ENCODE peak calls at places on chromosomes 12 and 14, in seven cellular contexts. T is D341Med; P is activated CD4-positive, alpha-beta T cell treated with anti-CD3 and anti-CD28 coated beads, Interleukin-2, amount 50 U/mL, for 1 hour; X is NCI-H146; V is activated CD8-positive, alpha-beta memory T cell treated with anti-CD3 and anti-CD28 coated beads for 1 hour; R is GM12865; M is heart left ventricle. E is an unnamed sample.

GRCh38 chr14:50977863-50978520 is 33.7 kb upstream of the PYGL start:
- DNase-seq in T (no peak), P (no peak), X (no peak), V (no peak), R (peak), M (no peak), E (peak)

GRCh38 chr14:37202265-37202664 is 4.5 kb downstream of the MIPOL1 start:
- DNase-seq in T (no peak), P (no peak), X (no peak), V (no peak), R (no peak), M (no peak), E (no peak)

GRCh38 chr12:75891072-75891471 is 140.5 kb downstream of the PHLDA1 start:
- DNase-seq in T (no peak), P (no peak), X (no peak), V (no peak), R (no peak), M (no peak), E (no peak)

GRCh38 chr14:49971156-49972141 is 78.6 kb downstream of the ARF6 start:
- DNase-seq in T (no peak), P (peak), X (no peak), V (peak), R (peak), M (no peak), E (peak)

GRCh38 chr14:28375295-28375694 is 391.3 kb upstream of the FOXG1 start:
- DNase-seq in T (peak), P (no peak), X (peak), V (no peak), R (no peak), M (no peak), E (no peak)

GRCh38 chr12:72098622-72099021 is 160.0 kb downstream of the TPH2 start:
- DNase-seq in T (no peak), P (no peak), X (no peak), V (no peak), R (no peak), M (no peak), E (no peak)

GRCh38 chr12:19285793-19286448 is 153.4 kb upstream of the AEBP2 start:
- DNase-seq in T (no peak), P (no peak), X (no peak), V (no peak), R (no peak), M (no peak), E (no peak)

GRCh38 chr12:1572731-1573130 is 21.6 kb downstream of the FBXL14 start:
- DNase-seq in T (no peak), P (no peak), X (no peak), V (no peak), R (no peak), M (no peak), E (no peak)

GRCh38 chr12:117350140-117350539 is 11.3 kb downstream of the NOS1 start:
- DNase-seq in T (no peak), P (no peak), X (no peak), V (no peak), R (no peak), M (no peak), E (no peak)

GRCh38 chr12:12127304-12127703 is 56.6 kb downstream of the BCL2L14 start:
- DNase-seq in T (peak), P (no peak), X (no peak), V (no peak), R (no peak), M (no peak), E (no peak)

GRCh38 chr12:82873951-82874350 is 187.2 kb downstream of the TMTC2 start:
- DNase-seq in T (no peak), P (no peak), X (peak), V (no peak), R (no peak), M (no peak), E (no peak)

GRCh38 chr12:48183876-48184548 is 568 bp downstream of the CCDC184 start:
- DNase-seq in T (no peak), P (no peak), X (no peak), V (no peak), R (no peak), M (peak), E (no peak)

GRCh38 chr12:132402831-132403416 is 73.5 kb upstream of the GALNT9 start:
- DNase-seq in T (no peak), P (no peak), X (no peak), V (no peak), R (no peak), M (peak), E (no peak)

GRCh38 chr12:67434653-67435375 is 165.7 kb downstream of the CAND1 start:
- DNase-seq in T (no peak), P (no peak), X (no peak), V (no peak), R (no peak), M (no peak), E (no peak)

GRCh38 chr12:30753233-30753632 is 1.5 kb downstream of the CAPRIN2 start:
- DNase-seq in T (peak), P (no peak), X (peak), V (no peak), R (peak), M (no peak), E (peak)

GRCh38 chr12:88469136-88469535 is 111.1 kb downstream of the KITLG start:
- DNase-seq in T (no peak), P (no peak), X (no peak), V (no peak), R (no peak), M (no peak), E (no peak)

GRCh38 chr14:101781240-101782061 is 19.9 kb downstream of the PPP2R5C start:
- DNase-seq in T (no peak), P (peak), X (peak), V (no peak), R (no peak), M (peak), E (no peak)

GRCh38 chr14:100804558-100805309 is 21.2 kb upstream of the MEG3 start:
- DNase-seq in T (no peak), P (no peak), X (no peak), V (no peak), R (no peak), M (peak), E (no peak)

GRCh38 chr12:86234309-86234708 is 21.9 kb downstream of the MGAT4C start:
- DNase-seq in T (no peak), P (no peak), X (no peak), V (no peak), R (no peak), M (no peak), E (no peak)

GRCh38 chr12:2339022-2339431 is 286.2 kb downstream of the CACNA1C start:
- DNase-seq in T (no peak), P (no peak), X (no peak), V (no peak), R (no peak), M (no peak), E (no peak)

GRCh38 chr12:103924761-103925641 is 5.2 kb upstream of the HSP90B1 start:
- DNase-seq in T (no peak), P (no peak), X (peak), V (no peak), R (peak), M (no peak), E (no peak)

GRCh38 chr12:46205293-46205692 is 63.5 kb downstream of the SLC38A1 start:
- DNase-seq in T (no peak), P (no peak), X (no peak), V (no peak), R (no peak), M (no peak), E (no peak)

GRCh38 chr14:37145395-37145794 is 27.0 kb downstream of the SLC25A21 start:
- DNase-seq in T (no peak), P (no peak), X (no peak), V (no peak), R (no peak), M (no peak), E (no peak)

GRCh38 chr12:121295746-121296617 is 527 bp downstream of the CAMKK2 start:
- DNase-seq in T (peak), P (peak), X (peak), V (peak), R (peak), M (peak), E (peak)

GRCh38 chr12:2613674-2614073 is 181.1 kb upstream of the FKBP4 start:
- DNase-seq in T (no peak), P (no peak), X (no peak), V (no peak), R (peak), M (no peak), E (no peak)

GRCh38 chr14:47040490-47040889 is 388.9 kb upstream of the RPL10L start:
- DNase-seq in T (peak), P (no peak), X (no peak), V (no peak), R (no peak), M (no peak), E (no peak)

GRCh38 chr12:87383705-87384104 is 645.5 kb downstream of the C12orf50 start:
- DNase-seq in T (no peak), P (no peak), X (peak), V (no peak), R (no peak), M (no peak), E (no peak)

GRCh38 chr12:98137278-98137677 is 378.1 kb upstream of the TMPO start:
- DNase-seq in T (no peak), P (no peak), X (no peak), V (no peak), R (no peak), M (no peak), E (no peak)

GRCh38 chr12:118377005-118377890 is 893 bp downstream of the SUDS3 start:
- DNase-seq in T (no peak), P (no peak), X (peak), V (no peak), R (peak), M (no peak), E (peak)

GRCh38 chr14:78950654-78951053 is 780.5 kb downstream of the NRXN3 start:
- DNase-seq in T (no peak), P (no peak), X (no peak), V (no peak), R (no peak), M (no peak), E (no peak)

GRCh38 chr12:76198839-76199238 is 114.4 kb upstream of the NAP1L1 start:
- DNase-seq in T (no peak), P (no peak), X (no peak), V (no peak), R (no peak), M (no peak), E (no peak)

E was measured in Karpas-422.